ENCODE peak calls at places on chromosome 21, in ten cellular contexts. H is activated T-cell treated with anti-CD3 and anti-CD28 coated beads for 1 hour; T is cerebellar cortex; Z is KBM-7; W is stimulated activated naive CD4-positive, alpha-beta T cell; V is skeletal muscle cell; O is stimulated activated CD4-positive, alpha-beta T cell treated with anti-CD3 and anti-CD28 coated beads, Interleukin-1b, Interleukin-23, amount 100 ng/mL, for 24 hours; R is Daoy; Y is left cardiac atrium; E is islet precursor cell. F is an unnamed sample.

GRCh38 chr21:43864806-43865470 is at the start of gene AGPAT3:
- DNase-seq in H (peak), T (no peak), Z (no peak), W (peak), V (no peak), O (no peak), R (peak), Y (peak), E (no peak), F (no peak)

GRCh38 chr21:43609501-43610340 is 49.6 kb downstream of the HSF2BP start:
- DNase-seq in H (no peak), T (no peak), Z (no peak), W (no peak), V (peak), O (no peak), R (peak), Y (peak), E (no peak), F (peak)

GRCh38 chr21:35294231-35294898 is 245.3 kb upstream of the RUNX1 start:
- DNase-seq in H (no peak), T (no peak), Z (no peak), W (no peak), V (no peak), O (no peak), R (peak), Y (no peak), E (peak), F (no peak)

GRCh38 chr21:28788030-28788429 is 204.6 kb downstream of the LTN1 start:
- DNase-seq in H (no peak), T (no peak), Z (no peak), W (no peak), V (no peak), O (no peak), R (no peak), Y (no peak), E (no peak), F (no peak)

GRCh38 chr21:35367558-35367957 is 318.5 kb upstream of the RUNX1 start:
- DNase-seq in H (no peak), T (no peak), Z (no peak), W (no peak), V (no peak), O (no peak), R (no peak), Y (no peak), E (no peak), F (no peak)

GRCh38 chr21:35593000-35593502 is 467.3 kb downstream of the SETD4 start:
- DNase-seq in H (no peak), T (no peak), Z (peak), W (no peak), V (peak), O (no peak), R (peak), Y (no peak), E (no peak), F (no peak)

GRCh38 chr21:42524341-42525227 is 10.9 kb downstream of the SLC37A1 start:
- DNase-seq in H (no peak), T (peak), Z (peak), W (peak), V (no peak), O (no peak), R (peak), Y (peak), E (no peak), F (no peak)

GRCh38 chr21:33268736-33269441 is 2.7 kb downstream of the IL10RB start:
- DNase-seq in H (peak), T (peak), Z (no peak), W (peak), V (no peak), O (peak), R (peak), Y (no peak), E (no peak), F (no peak)

GRCh38 chr21:15140321-15141019 is 75.7 kb upstream of the NRIP1 start:
- DNase-seq in H (no peak), T (no peak), Z (no peak), W (no peak), V (no peak), O (no peak), R (no peak), Y (peak), E (peak), F (no peak)

GRCh38 chr21:17730782-17731181 is 88.4 kb downstream of the C21orf91 start:
- DNase-seq in H (no peak), T (no peak), Z (peak), W (no peak), V (no peak), O (no peak), R (no peak), Y (no peak), E (no peak), F (no peak)

GRCh38 chr21:34808569-34809204 is 139.9 kb downstream of the CLIC6 start:
- DNase-seq in H (no peak), T (no peak), Z (no peak), W (no peak), V (peak), O (no peak), R (peak), Y (no peak), E (no peak), F (no peak)

GRCh38 chr21:33259428-33259827 is 6.7 kb upstream of the IL10RB start:
- DNase-seq in H (no peak), T (no peak), Z (no peak), W (no peak), V (no peak), O (no peak), R (no peak), Y (no peak), E (no peak), F (no peak)

GRCh38 chr21:26007911-26008579 is 162.5 kb downstream of the APP start:
- DNase-seq in H (no peak), T (peak), Z (peak), W (no peak), V (no peak), O (no peak), R (no peak), Y (no peak), E (no peak), F (no peak)

GRCh38 chr21:38306833-38307232 is 50.0 kb downstream of the KCNJ15 start:
- DNase-seq in H (no peak), T (no peak), Z (no peak), W (no peak), V (peak), O (no peak), R (peak), Y (no peak), E (no peak), F (no peak)

GRCh38 chr21:46001821-46002681 is 20.5 kb downstream of the COL6A1 start:
- DNase-seq in H (no peak), T (no peak), Z (no peak), W (no peak), V (no peak), O (no peak), R (peak), Y (peak), E (peak), F (no peak)

GRCh38 chr21:45355573-45355972 is 49.4 kb upstream of the COL18A1 start:
- DNase-seq in H (no peak), T (no peak), Z (no peak), W (no peak), V (no peak), O (no peak), R (no peak), Y (no peak), E (no peak), F (no peak)

GRCh38 chr21:43034098-43034497 is 41.5 kb downstream of the CBS start:
- DNase-seq in H (no peak), T (no peak), Z (no peak), W (no peak), V (no peak), O (no peak), R (no peak), Y (no peak), E (no peak), F (no peak)

GRCh38 chr21:16072692-16073091 is 342.9 kb downstream of the USP25 start:
- DNase-seq in H (no peak), T (peak), Z (no peak), W (no peak), V (peak), O (no peak), R (no peak), Y (no peak), E (no peak), F (peak)

GRCh38 chr21:41956926-41957729 is 3.3 kb upstream of the C2CD2 start:
- DNase-seq in H (no peak), T (no peak), Z (peak), W (no peak), V (peak), O (no peak), R (peak), Y (no peak), E (no peak), F (no peak)

GRCh38 chr21:37555672-37556261 is 189.2 kb downstream of the DYRK1A start:
- DNase-seq in H (no peak), T (no peak), Z (no peak), W (no peak), V (peak), O (no peak), R (no peak), Y (peak), E (peak), F (no peak)

GRCh38 chr21:45531393-45532215 is 10.6 kb downstream of the SLC19A1 start:
- DNase-seq in H (no peak), T (no peak), Z (no peak), W (no peak), V (no peak), O (no peak), R (no peak), Y (peak), E (peak), F (no peak)

GRCh38 chr21:9750341-9751086 is 770.9 kb upstream of the TPTE start:
- DNase-seq in H (no peak), T (no peak), Z (no peak), W (no peak), V (no peak), O (no peak), R (no peak), Y (no peak), E (no peak), F (no peak)

GRCh38 chr21:18384771-18385170 is 18.8 kb downstream of the TMPRSS15 start:
- DNase-seq in H (no peak), T (peak), Z (peak), W (no peak), V (no peak), O (no peak), R (no peak), Y (no peak), E (no peak), F (no peak)

GRCh38 chr21:45334591-45335081 is 46.9 kb upstream of the POFUT2 start:
- DNase-seq in H (no peak), T (no peak), Z (no peak), W (no peak), V (no peak), O (no peak), R (no peak), Y (peak), E (no peak), F (no peak)

GRCh38 chr21:28588997-28589396 is 403.7 kb downstream of the LTN1 start:
- DNase-seq in H (no peak), T (no peak), Z (no peak), W (no peak), V (no peak), O (no peak), R (no peak), Y (no peak), E (no peak), F (no peak)

GRCh38 chr21:28447453-28447852 is 545.2 kb downstream of the LTN1 start:
- DNase-seq in H (no peak), T (no peak), Z (no peak), W (no peak), V (no peak), O (no peak), R (no peak), Y (no peak), E (no peak), F (no peak)

GRCh38 chr21:44817914-44818635 is at the start of gene SUMO3:
- DNase-seq in H (peak), T (peak), Z (peak), W (peak), V (peak), O (peak), R (peak), Y (peak), E (peak), F (peak)

GRCh38 chr21:44024895-44025353 is 12.8 kb downstream of the TRAPPC10 start:
- DNase-seq in H (no peak), T (no peak), Z (peak), W (no peak), V (no peak), O (no peak), R (peak), Y (peak), E (peak), F (peak)

GRCh38 chr21:36155603-36156338 is 853 bp upstream of the DOP1B start:
- DNase-seq in H (no peak), T (no peak), Z (no peak), W (no peak), V (no peak), O (no peak), R (no peak), Y (peak), E (peak), F (no peak)

GRCh38 chr21:32794643-32795042 is 23.1 kb upstream of the PAXBP1 start:
- DNase-seq in H (no peak), T (peak), Z (no peak), W (no peak), V (no peak), O (no peak), R (no peak), Y (no peak), E (no peak), F (no peak)

GRCh38 chr21:40567511-40567910 is 279.4 kb downstream of the DSCAM start:
- DNase-seq in H (no peak), T (no peak), Z (no peak), W (no peak), V (no peak), O (no peak), R (peak), Y (no peak), E (no peak), F (no peak)

GRCh38 chr21:44400791-44401385 is 47.5 kb downstream of the TRPM2 start:
- DNase-seq in H (no peak), T (no peak), Z (no peak), W (no peak), V (no peak), O (no peak), R (no peak), Y (no peak), E (no peak), F (no peak)

GRCh38 chr21:35637431-35637830 is 422.9 kb downstream of the SETD4 start:
- DNase-seq in H (no peak), T (peak), Z (no peak), W (no peak), V (peak), O (no peak), R (peak), Y (peak), E (no peak), F (no peak)

GRCh38 chr21:37532868-37533780 is 166.6 kb downstream of the DYRK1A start:
- DNase-seq in H (no peak), T (no peak), Z (no peak), W (no peak), V (no peak), O (peak), R (peak), Y (no peak), E (peak), F (no peak)

GRCh38 chr21:33078907-33079582 is 9.1 kb downstream of the OLIG1 start:
- DNase-seq in H (no peak), T (no peak), Z (peak), W (no peak), V (peak), O (no peak), R (peak), Y (no peak), E (peak), F (peak)

GRCh38 chr21:45539046-45539795 is 3.0 kb downstream of the SLC19A1 start:
- DNase-seq in H (no peak), T (no peak), Z (no peak), W (no peak), V (no peak), O (no peak), R (no peak), Y (peak), E (peak), F (no peak)

GRCh38 chr21:36976882-36977651 is 10.6 kb upstream of the HLCS start:
- DNase-seq in H (no peak), T (peak), Z (peak), W (peak), V (peak), O (peak), R (peak), Y (no peak), E (peak), F (no peak)

GRCh38 chr21:19468981-19469715 is 1065.6 kb upstream of the TMPRSS15 start:
- DNase-seq in H (no peak), T (no peak), Z (no peak), W (no peak), V (no peak), O (no peak), R (no peak), Y (no peak), E (no peak), F (no peak)

GRCh38 chr21:37700641-37701202 is 215.5 kb downstream of the KCNJ6 start:
- DNase-seq in H (no peak), T (peak), Z (peak), W (no peak), V (peak), O (no peak), R (peak), Y (peak), E (peak), F (peak)